ENCODE peak calls at places on chromosome 5, in four cellular contexts. U is naive thymus-derived CD8-positive, alpha-beta T cell; X is T-cell; S is ascending aorta. K is an unnamed sample.

GRCh38 chr5:83927140-83927733 is 206.6 kb upstream of the HAPLN1 start:
- DNase-seq in U (peak), X (peak), S (peak), K (peak)

GRCh38 chr5:90144625-90145327 is 264.8 kb downstream of the CETN3 start:
- DNase-seq in U (no peak), X (no peak), S (no peak), K (no peak)

GRCh38 chr5:158873115-158873514 is 226.6 kb downstream of the EBF1 start:
- DNase-seq in X (no peak), S (no peak), U (no peak), K (no peak)

GRCh38 chr5:125856949-125857348 is 566.3 kb upstream of the GRAMD2B start:
- DNase-seq in X (no peak), U (no peak), S (no peak), K (no peak)

GRCh38 chr5:1090538-1090937 is 21.3 kb downstream of the SLC12A7 start:
- DNase-seq in U (no peak), S (no peak), X (no peak), K (no peak)

GRCh38 chr5:169637085-169637855 is at the start of gene DOCK2:
- DNase-seq in X (peak), S (peak), U (peak), K (peak)

GRCh38 chr5:80147119-80147815 is 108.6 kb downstream of the SERINC5 start:
- DNase-seq in X (no peak), U (no peak), S (no peak), K (no peak)

GRCh38 chr5:172901788-172902496 is 57.3 kb upstream of the RPL26L1 start:
- DNase-seq in S (no peak), X (no peak), U (no peak), K (no peak)

GRCh38 chr5:14457475-14457874 is 124.1 kb upstream of the OTULINL start:
- DNase-seq in X (no peak), U (no peak), S (no peak), K (no peak)

GRCh38 chr5:153562189-153562588 is 71.7 kb downstream of the GRIA1 start:
- DNase-seq in U (no peak), S (no peak), X (no peak), K (no peak)

GRCh38 chr5:123087173-123088030 is 1.6 kb upstream of the PRDM6 start:
- DNase-seq in X (no peak), S (no peak), U (peak), K (no peak)

GRCh38 chr5:107067391-107067790 is 603.3 kb downstream of the EFNA5 start:
- DNase-seq in S (no peak), U (no peak), X (no peak), K (peak)

GRCh38 chr5:157597277-157597676 is 21.7 kb upstream of the ADAM19 start:
- DNase-seq in U (no peak), S (no peak), X (no peak), K (no peak)

GRCh38 chr5:18745591-18745987 is 1111.3 kb downstream of the TAF11L14 start:
- DNase-seq in S (no peak), U (no peak), X (no peak), K (no peak)

GRCh38 chr5:20109326-20109725 is 121.3 kb upstream of the CDH18 start:
- DNase-seq in X (no peak), U (no peak), S (no peak), K (no peak)

GRCh38 chr5:168874713-168875380 is 295.7 kb upstream of the PANK3 start:
- DNase-seq in X (no peak), U (no peak), S (no peak), K (no peak)

GRCh38 chr5:134139891-134140469 is 25.5 kb downstream of the TCF7 start:
- DNase-seq in X (no peak), S (no peak), U (no peak), K (no peak)

GRCh38 chr5:176538505-176538806 is 1.3 kb upstream of the RNF44 start:
- DNase-seq in X (no peak), S (no peak), U (no peak), K (no peak)

GRCh38 chr5:139445325-139446170 is 6.2 kb upstream of the DNAJC18 start:
- DNase-seq in S (no peak), X (no peak), U (no peak), K (no peak)

GRCh38 chr5:158086856-158087255 is 227.9 kb upstream of the CLINT1 start:
- DNase-seq in U (no peak), S (no peak), X (no peak), K (no peak)

GRCh38 chr5:16578474-16578883 is 38.3 kb downstream of the RETREG1 start:
- DNase-seq in S (no peak), X (no peak), U (no peak), K (peak)

GRCh38 chr5:176906126-176906525 is 7.0 kb upstream of the HK3 start:
- DNase-seq in X (no peak), U (no peak), S (peak), K (no peak)

GRCh38 chr5:36653046-36653445 is 46.6 kb downstream of the SLC1A3 start:
- DNase-seq in X (no peak), U (no peak), S (no peak), K (no peak)

K was measured in midbrain.